ENCODE peak calls at places on chromosomes 4 and X, in six cellular contexts. P is uterus, Z is neural progenitor cell, Y is sigmoid colon, K is upper lobe of right lung, J is caudate nucleus. R is an unnamed sample.

GRCh38 chr4:168724960-168725359 is 228.1 kb downstream of the PALLD start:
- DNase-seq in P (no peak), Z (peak), J (no peak), Y (no peak), K (no peak), R (peak)

GRCh38 chr4:139950568-139950967 is 203.4 kb downstream of the MAML3 start:
- DNase-seq in K (no peak), P (no peak), Z (no peak), Y (no peak), J (no peak), R (peak)

GRCh38 chr4:87219648-87220093 is 747 bp downstream of the KLHL8 start:
- DNase-seq in J (peak), K (peak), Z (peak), P (peak), Y (peak), R (peak)

GRCh38 chrX:134251241-134251640 is 14.3 kb downstream of the CCDC160 start:
- DNase-seq in Y (no peak), P (no peak), Z (no peak), K (no peak), J (peak), R (no peak)

GRCh38 chr4:7877131-7877530 is 62.5 kb downstream of the AFAP1 start:
- DNase-seq in K (no peak), Z (no peak), P (no peak), J (no peak), Y (peak), R (no peak)

GRCh38 chr4:186272699-186273370 is 6.8 kb downstream of the F11 start:
- DNase-seq in K (no peak), J (no peak), Y (no peak), Z (no peak), P (no peak), R (no peak)

GRCh38 chrX:40831750-40832149 is 96.4 kb upstream of the MED14 start:
- DNase-seq in K (no peak), J (no peak), Z (no peak), P (no peak), Y (no peak), R (no peak)

GRCh38 chrX:15674514-15674898 is 9.9 kb upstream of the CLTRN start:
- DNase-seq in Z (peak), J (peak), P (peak), K (peak), Y (peak), R (peak)

GRCh38 chr4:164081371-164081770 is 586.9 kb downstream of the TMA16 start:
- DNase-seq in K (no peak), J (no peak), P (no peak), Z (no peak), Y (no peak), R (peak)

GRCh38 chrX:124478046-124478445 is 131.7 kb downstream of the SH2D1A start:
- DNase-seq in P (no peak), Y (no peak), J (no peak), K (no peak), Z (no peak), R (no peak)

DNA sequence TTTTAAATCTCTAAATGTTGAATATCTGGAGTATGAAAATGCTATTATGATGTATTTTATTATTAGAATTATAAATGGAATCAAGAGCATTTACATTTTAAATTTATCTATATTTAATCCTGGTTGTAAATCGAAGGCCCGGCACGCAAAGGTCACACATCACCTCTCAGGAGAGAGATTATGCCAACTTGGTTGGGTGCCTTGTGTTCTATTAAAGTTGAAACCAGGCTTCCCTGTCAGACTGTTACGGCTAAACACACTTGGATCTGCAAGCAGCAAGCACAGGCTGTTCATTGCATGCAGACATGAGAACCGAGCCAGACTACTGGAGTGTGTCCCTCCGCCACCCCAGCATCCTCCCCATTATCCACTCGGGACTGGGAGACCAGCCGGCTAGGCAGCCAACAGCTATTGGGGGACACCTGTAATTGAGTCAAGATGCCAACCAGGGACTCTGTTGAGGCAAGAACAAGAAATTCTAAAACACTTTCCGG is 16.4 kb upstream of the SEL1L3 start:
- DNase-seq in K (no peak), Y (no peak), Z (no peak), J (no peak), P (no peak), R (no peak)
- H3K27ac ChIP-seq in K (no peak), Y (no peak), Z (no peak), J (no peak), P (no peak), R (no peak)

GRCh38 chrX:48002929-48003328 is 860 bp downstream of the ZNF182 start:
- DNase-seq in Y (no peak), Z (no peak), K (no peak), J (no peak), P (no peak), R (no peak)
- H3K27ac ChIP-seq in Y (peak), Z (no peak), K (peak), J (no peak), P (no peak), R (no peak)

DNA sequence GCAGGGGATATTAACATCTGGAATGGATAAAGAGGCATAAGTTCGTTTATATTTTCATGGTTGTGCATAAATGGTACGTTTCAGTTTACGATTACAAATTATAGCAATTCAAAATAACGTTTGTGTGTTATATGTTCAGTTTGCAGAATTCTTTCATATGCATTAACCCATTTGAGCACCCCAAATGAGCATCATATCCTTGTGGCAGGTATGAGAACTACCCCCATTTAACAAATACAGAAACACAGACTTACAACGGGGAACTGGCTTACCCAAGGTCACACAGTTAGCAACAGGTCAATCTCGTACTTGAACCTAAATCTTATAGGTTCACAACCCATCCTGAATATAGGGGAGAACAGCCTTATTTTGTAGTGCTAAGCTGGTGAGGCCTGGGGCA is 33.1 kb downstream of the EDNRA start:
- DNase-seq in Z (no peak), P (no peak), J (no peak), K (no peak), Y (no peak), R (no peak)
- H3K27ac ChIP-seq in Z (no peak), P (no peak), J (no peak), K (no peak), Y (no peak), R (no peak)

GRCh38 chr4:17018013-17018412 is 119.6 kb upstream of the LDB2 start:
- DNase-seq in P (no peak), Y (no peak), J (no peak), Z (no peak), K (no peak), R (no peak)
- H3K27ac ChIP-seq in P (no peak), Y (no peak), J (no peak), Z (no peak), K (no peak), R (no peak)

DNA sequence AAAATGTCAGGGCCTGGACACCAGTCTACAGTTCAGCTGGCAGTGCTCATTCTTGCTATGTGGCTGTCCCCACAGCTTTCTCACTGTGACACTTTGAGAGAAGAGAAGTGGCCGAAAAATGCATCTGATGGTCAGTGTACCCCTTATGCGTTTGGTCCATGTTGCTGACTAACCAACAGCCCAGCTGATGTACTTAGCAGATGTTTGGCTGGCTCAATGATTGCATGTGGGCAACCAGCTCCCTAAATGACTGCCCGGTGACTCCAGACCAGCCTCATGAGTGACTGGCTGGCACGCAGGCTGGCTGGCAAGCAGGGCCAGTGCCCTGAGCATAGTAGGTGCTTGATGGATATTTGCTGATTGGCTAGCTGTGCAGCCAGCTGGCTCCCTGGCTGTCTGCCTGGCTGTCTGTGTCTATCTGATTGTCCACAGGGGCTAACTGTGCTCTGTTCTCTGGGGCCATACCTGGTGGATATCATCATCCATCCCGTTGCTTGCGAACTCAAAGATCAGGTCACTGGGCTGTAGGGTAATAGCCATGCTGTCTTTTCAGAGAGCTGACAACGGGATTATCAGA is 29.4 kb downstream of the ELF4 start:
- DNase-seq in Z (no peak), P (no peak), K (no peak), Y (no peak), J (no peak), R (peak)
- H3K27ac ChIP-seq in Z (no peak), P (peak), K (no peak), Y (peak), J (no peak), R (no peak)

DNA sequence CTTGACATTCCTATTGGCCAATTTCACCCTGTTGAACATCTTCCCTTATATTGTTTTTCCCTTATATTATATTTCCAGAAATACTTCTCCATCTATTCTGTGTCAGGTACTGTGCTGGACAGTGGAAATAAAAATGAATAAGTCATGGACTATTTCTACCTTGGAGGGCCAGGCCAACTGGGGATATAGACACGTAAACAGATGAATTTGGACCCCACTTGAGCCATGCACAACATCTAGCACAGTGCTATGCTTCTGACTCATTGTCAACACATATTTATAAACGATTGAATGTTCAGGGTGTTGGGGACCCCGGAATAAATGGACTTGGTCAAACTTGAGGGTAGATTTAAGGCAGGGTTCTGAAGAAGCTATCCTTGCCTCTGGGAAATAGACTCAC is 111.1 kb downstream of the ANK2 start:
- DNase-seq in K (no peak), Y (no peak), Z (no peak), P (no peak), J (no peak), R (no peak)
- H3K27ac ChIP-seq in K (no peak), Y (no peak), Z (peak), P (no peak), J (no peak), R (no peak)

GRCh38 chrX:39736219-39737211 is 361.2 kb downstream of the BCOR start:
- DNase-seq in Z (no peak), Y (peak), K (peak), J (no peak), P (peak), R (peak)
- H3K27ac ChIP-seq in Z (no peak), Y (peak), K (no peak), J (no peak), P (no peak), R (peak)